ENCODE peak calls at places on chromosome 15, in ten cellular contexts. J is IMR-90, X is A549, B is cardiac muscle cell, F is HCT116, E is left ventricle myocardium inferior, P is kidney epithelial cell, A is transverse colon, R is AG09309, W is fibroblast of villous mesenchyme. I is an unnamed sample.

GRCh38 chr15:64883097-64883581 is 28.6 kb upstream of the ANKDD1A start:
- DNase-seq in P (no peak), A (no peak), B (no peak), F (no peak), J (peak), W (peak), E (no peak), R (no peak), X (no peak), I (no peak)

GRCh38 chr15:34647569-34648334 is 64.3 kb upstream of the GOLGA8B start:
- DNase-seq in J (peak), A (no peak), E (no peak), W (peak), X (no peak), B (peak), P (no peak), R (no peak), F (no peak), I (no peak)

GRCh38 chr15:70023064-70023768 is 74.5 kb downstream of the TLE3 start:
- DNase-seq in P (peak), X (no peak), R (peak), F (peak), A (no peak), J (peak), B (no peak), W (peak), E (no peak), I (peak)

GRCh38 chr15:69553686-69554085 is 101.1 kb downstream of the RPLP1 start:
- DNase-seq in X (no peak), R (no peak), E (no peak), A (peak), F (no peak), P (no peak), W (no peak), B (no peak), J (no peak), I (no peak)

GRCh38 chr15:50676799-50677483 is 9.7 kb downstream of the TRPM7 start:
- DNase-seq in X (peak), F (no peak), A (no peak), J (peak), B (no peak), R (no peak), E (no peak), P (peak), W (peak), I (peak)

GRCh38 chr15:78308422-78309021 is 9.1 kb upstream of the SKIC8 start:
- DNase-seq in W (peak), X (peak), P (no peak), F (peak), J (peak), R (no peak), E (peak), B (peak), A (peak), I (no peak)

GRCh38 chr15:34119291-34119690 is 17.4 kb downstream of the PGBD4 start:
- DNase-seq in J (no peak), F (no peak), W (peak), E (no peak), X (no peak), P (no peak), A (no peak), R (peak), B (no peak), I (no peak)

GRCh38 chr15:53038542-53038941 is 248.4 kb upstream of the ONECUT1 start:
- DNase-seq in P (no peak), F (no peak), J (no peak), E (no peak), W (no peak), R (no peak), X (no peak), B (no peak), A (no peak), I (no peak)

GRCh38 chr15:73809728-73810501 is 56.8 kb upstream of the INSYN1 start:
- DNase-seq in F (no peak), B (no peak), A (no peak), X (no peak), P (no peak), E (no peak), J (no peak), W (no peak), R (no peak), I (no peak)

GRCh38 chr15:74891469-74891868 is 1.6 kb downstream of the MPI start:
- DNase-seq in F (no peak), P (no peak), R (no peak), X (no peak), B (no peak), W (no peak), J (no peak), A (peak), E (no peak), I (no peak)

GRCh38 chr15:75904241-75904631 is 558 bp downstream of the FBXO22 start:
- DNase-seq in P (no peak), E (no peak), F (no peak), R (no peak), A (peak), B (peak), W (peak), X (peak), J (peak), I (no peak)

GRCh38 chr15:77871838-77872371 is 205.6 kb downstream of the TBC1D2B start:
- DNase-seq in P (no peak), R (no peak), X (no peak), E (no peak), A (no peak), F (no peak), J (no peak), W (no peak), B (no peak), I (no peak)

GRCh38 chr15:62059818-62060115 is 480 bp downstream of the VPS13C start:
- DNase-seq in P (no peak), J (peak), W (peak), R (no peak), F (no peak), A (peak), B (peak), E (peak), X (peak), I (no peak)

GRCh38 chr15:100711479-100712130 is 109.2 kb downstream of the ASB7 start:
- DNase-seq in F (no peak), W (no peak), B (peak), P (no peak), A (no peak), E (no peak), J (peak), R (no peak), X (no peak), I (no peak)

GRCh38 chr15:101013769-101014223 is 94.6 kb downstream of the LRRK1 start:
- DNase-seq in B (no peak), W (no peak), X (no peak), F (no peak), J (no peak), A (peak), E (no peak), P (no peak), R (no peak), I (no peak)

GRCh38 chr15:89827821-89828220 is 13.2 kb upstream of the ANPEP start:
- DNase-seq in B (no peak), A (peak), W (no peak), E (no peak), J (no peak), F (no peak), P (no peak), X (no peak), R (no peak), I (no peak)

GRCh38 chr15:33716025-33716424 is 252.3 kb upstream of the CHRM5 start:
- DNase-seq in P (no peak), F (no peak), X (no peak), J (no peak), R (no peak), E (no peak), A (no peak), W (no peak), B (no peak), I (no peak)

GRCh38 chr15:74406992-74407705 is 26.6 kb downstream of the SEMA7A start:
- DNase-seq in F (no peak), R (peak), W (peak), J (peak), A (no peak), E (no peak), B (no peak), P (peak), X (peak), I (peak)

GRCh38 chr15:64930778-64931240 is 19.1 kb downstream of the ANKDD1A start:
- DNase-seq in W (peak), J (peak), X (no peak), E (no peak), P (no peak), F (no peak), A (no peak), B (no peak), R (no peak), I (no peak)

GRCh38 chr15:93072011-93072410 is 17.0 kb downstream of the RGMA start:
- DNase-seq in A (no peak), P (no peak), E (no peak), R (no peak), J (peak), X (no peak), W (peak), B (no peak), F (no peak), I (no peak)

GRCh38 chr15:54102704-54103103 is 124.5 kb downstream of the UNC13C start:
- DNase-seq in R (no peak), J (no peak), X (no peak), W (no peak), E (no peak), F (no peak), A (no peak), B (no peak), P (no peak), I (no peak)

GRCh38 chr15:68317281-68318007 is 39.9 kb downstream of the FEM1B start:
- DNase-seq in E (no peak), B (no peak), W (no peak), J (no peak), R (no peak), P (no peak), X (no peak), F (no peak), A (no peak), I (no peak)

GRCh38 chr15:71891026-71891425 is 80.7 kb downstream of the NR2E3 start:
- DNase-seq in P (no peak), R (no peak), E (no peak), W (no peak), A (no peak), F (no peak), X (no peak), J (peak), B (peak), I (no peak)

DNA sequence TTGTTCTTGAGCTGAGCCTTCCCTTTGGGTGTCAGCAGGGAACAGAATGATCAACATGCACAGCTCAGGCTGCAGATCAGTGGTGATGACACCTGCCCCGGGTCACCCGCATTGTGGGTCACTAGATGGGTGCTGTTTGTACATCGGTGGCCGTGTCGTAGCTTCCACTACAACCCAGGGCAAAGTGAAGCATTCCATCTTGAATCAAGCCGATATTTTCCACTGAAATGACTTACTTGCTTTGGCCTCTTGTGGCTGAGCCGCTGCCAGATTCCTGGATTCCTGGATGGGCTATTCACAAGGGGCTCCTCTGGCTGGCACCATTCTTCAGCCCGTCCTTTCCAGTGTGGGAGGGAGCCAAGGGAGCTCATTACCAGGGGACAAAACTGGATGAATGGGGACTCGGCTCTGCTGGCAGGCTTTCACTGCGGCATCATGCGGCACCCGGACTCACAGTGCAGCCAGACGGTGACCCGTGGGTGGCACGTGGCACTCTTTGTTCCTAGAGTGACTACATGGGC is 65.6 kb downstream of the SLCO3A1 start:
- DNase-seq in A (no peak), J (no peak), F (no peak), E (peak), B (no peak), P (no peak), W (no peak), R (no peak), X (no peak), I (no peak)
- TF ChIP-seq CTCF in A (no peak), J (no peak), F (no peak), E (no peak), B (no peak), P (no peak), W (no peak), R (no peak), X (no peak), I (no peak)

DNA sequence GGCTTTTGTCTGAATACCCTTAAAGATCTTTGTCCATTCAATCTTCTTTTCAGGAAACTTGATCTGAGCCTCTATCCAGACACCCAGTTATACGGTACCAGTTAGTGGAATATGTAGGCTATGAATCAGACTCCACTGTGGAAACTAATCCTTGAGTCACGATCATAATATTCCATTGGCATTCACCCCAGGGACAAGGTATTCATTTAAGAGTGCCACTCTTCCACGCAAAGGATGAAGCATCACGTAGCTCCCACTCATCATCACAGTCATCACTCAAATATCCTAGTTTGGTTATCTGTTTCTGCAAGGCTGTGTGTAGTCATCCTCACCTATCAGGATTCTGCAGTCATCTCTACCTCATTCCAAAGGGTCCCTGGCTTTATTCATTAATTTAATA is 85.6 kb downstream of the NEDD4 start:
- DNase-seq in W (peak), P (peak), X (peak), E (no peak), F (peak), R (peak), B (no peak), A (no peak), J (peak), I (peak)
- H3K4me3 ChIP-seq in W (no peak), P (no peak), X (no peak), E (no peak), F (no peak), R (no peak), B (no peak), A (no peak), J (peak), I (no peak)

GRCh38 chr15:59376735-59377134 is 4.1 kb upstream of the MYO1E start:
- DNase-seq in E (no peak), B (no peak), J (no peak), X (no peak), F (no peak), P (no peak), W (no peak), A (no peak), R (no peak), I (no peak)
- TF ChIP-seq CTCF in E (peak), B (no peak), J (no peak), X (peak), F (peak), P (peak), W (no peak), A (peak), R (peak), I (peak)

GRCh38 chr15:88623061-88623460 is 1.9 kb downstream of the AEN start:
- DNase-seq in A (no peak), X (peak), R (peak), B (no peak), W (peak), J (peak), P (peak), F (peak), E (no peak), I (no peak)

GRCh38 chr15:88623632-88624031 is 2.5 kb downstream of the AEN start:
- DNase-seq in A (no peak), B (no peak), E (no peak), W (no peak), P (no peak), R (no peak), X (no peak), J (no peak), F (no peak), I (no peak)

GRCh38 chr15:88625943-88626741 is 5.0 kb downstream of the AEN start:
- DNase-seq in A (no peak), R (no peak), W (no peak), P (no peak), B (no peak), E (no peak), X (no peak), F (no peak), J (no peak), I (no peak)

GRCh38 chr15:88624156-88624970 is 3.2 kb downstream of the AEN start:
- DNase-seq in W (peak), F (no peak), J (peak), P (no peak), A (no peak), E (no peak), R (no peak), B (peak), X (no peak), I (no peak)

DNA sequence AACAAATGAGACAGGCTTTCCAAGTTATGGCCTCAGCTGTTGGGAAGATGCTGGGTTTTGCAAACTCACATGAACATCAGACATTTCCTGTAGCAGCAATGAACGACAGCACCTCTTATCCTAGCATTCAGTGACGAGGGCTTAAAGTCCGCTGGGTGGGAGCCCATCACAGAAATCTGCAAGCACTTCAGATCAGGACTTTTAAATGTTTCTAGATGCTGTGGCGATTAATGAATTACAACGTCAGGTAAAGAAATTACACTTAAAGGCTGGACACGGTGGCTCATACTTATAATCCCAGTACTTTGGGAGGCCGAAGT is 3.8 kb downstream of the AEN start:
- DNase-seq in A (no peak), J (no peak), B (no peak), W (no peak), F (no peak), R (no peak), X (no peak), E (no peak), P (no peak), I (no peak)
- H3K4me3 ChIP-seq in A (no peak), J (no peak), B (no peak), W (peak), F (no peak), R (no peak), X (no peak), E (peak), P (no peak), I (no peak)

DNA sequence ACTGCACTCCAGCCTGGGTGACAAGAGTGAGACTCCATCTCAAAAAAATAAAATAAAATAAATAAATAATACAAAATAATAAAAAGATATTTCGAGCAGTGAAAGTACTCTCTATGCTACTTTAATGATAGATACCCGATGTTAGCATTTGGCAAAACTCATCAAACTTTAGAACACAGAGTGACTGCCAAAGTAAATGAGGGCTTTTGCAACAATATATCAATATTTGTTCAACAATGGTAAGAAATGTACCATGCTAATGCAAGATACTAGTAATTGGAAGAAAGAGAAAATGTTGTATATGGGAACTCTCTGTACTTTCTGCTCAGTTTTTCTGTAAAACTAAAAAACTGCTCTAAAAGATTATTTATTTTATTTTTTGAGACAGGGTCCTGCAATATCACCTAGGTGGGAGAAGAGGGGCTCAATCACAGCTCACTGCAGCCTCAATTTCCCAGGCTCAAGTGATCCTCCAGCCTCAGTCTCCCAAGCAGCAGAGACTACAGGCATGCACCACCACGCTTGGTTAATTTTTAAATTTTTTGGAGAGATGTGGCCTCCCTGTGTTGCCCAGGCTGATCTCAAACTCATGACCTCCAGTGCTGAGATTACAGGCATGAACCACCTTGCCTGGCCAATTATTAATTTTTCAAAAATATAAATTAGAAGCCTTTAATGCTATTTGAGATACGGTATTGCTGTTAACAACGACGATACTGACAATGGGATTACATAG is 650.5 kb upstream of the NR2F2 start:
- DNase-seq in B (no peak), P (no peak), A (no peak), W (no peak), J (no peak), F (no peak), X (no peak), R (no peak), E (no peak), I (no peak)
- TF ChIP-seq CTCF in B (no peak), P (no peak), A (no peak), W (no peak), J (no peak), F (no peak), X (no peak), R (no peak), E (no peak), I (no peak)

GRCh38 chr15:84819791-84820190 is 2.6 kb downstream of the ALPK3 start:
- DNase-seq in X (no peak), J (no peak), R (no peak), B (no peak), F (no peak), W (no peak), E (no peak), P (no peak), A (no peak), I (no peak)
- H3K4me3 ChIP-seq in X (no peak), J (no peak), R (no peak), B (peak), F (no peak), W (no peak), E (peak), P (no peak), A (no peak), I (no peak)

I was measured in epithelial cell of proximal tubule.